ENCODE peak calls at places on chromosomes 5 and 9, in seven cellular contexts. M is IMR-90; U is right cardiac atrium; O is tibial artery; W is A549; V is left ventricle myocardium inferior; S is CD4-positive, CD25-positive, alpha-beta regulatory T cell. Q is an unnamed sample.

GRCh38 chr9:1869843-1870242 is 145.3 kb upstream of the SMARCA2 start:
- DNase-seq in S (peak; percentile 51), U (no peak), O (no peak), W (peak; percentile 29), M (no peak), V (no peak), Q (peak; percentile 8)

GRCh38 chr9:37364751-37365360 is 57.6 kb upstream of the GRHPR start:
- DNase-seq in U (no peak), W (peak; percentile 15), O (no peak), M (no peak), V (no peak), S (peak; percentile 33), Q (no peak)

GRCh38 chr9:127803507-127804352 is 1.0 kb downstream of the FPGS start:
- DNase-seq in U (peak; percentile 53), M (no peak), O (peak; percentile 45), V (no peak), S (no peak), W (peak; percentile 63), Q (peak; percentile 55)

GRCh38 chr9:129929467-129930125 is 94.3 kb downstream of the USP20 start:
- DNase-seq in W (no peak), V (no peak), M (no peak), O (no peak), S (no peak), U (no peak), Q (no peak)

GRCh38 chr5:176734756-176735342 is 75.5 kb upstream of the UNC5A start:
- DNase-seq in O (peak; percentile 8), S (no peak), M (no peak), U (no peak), W (no peak), V (no peak), Q (no peak)

GRCh38 chr9:34578241-34579096 is 11.1 kb downstream of the CNTFR start:
- DNase-seq in U (no peak), O (no peak), M (peak; percentile 63), W (no peak), V (no peak), S (no peak), Q (no peak)

GRCh38 chr5:6260846-6261245 is 117.5 kb downstream of the MED10 start:
- DNase-seq in M (no peak), O (no peak), V (no peak), S (no peak), W (no peak), U (no peak), Q (no peak)

GRCh38 chr5:68252678-68253520 is 37.3 kb downstream of the PIK3R1 start:
- DNase-seq in U (peak; percentile 48), M (peak; percentile 78), V (peak; percentile 33), W (peak; percentile 64), S (peak; percentile 54), O (peak; percentile 73), Q (peak; percentile 59)

GRCh38 chr9:81387360-81387759 is 302.0 kb downstream of the TLE1 start:
- DNase-seq in M (no peak), O (no peak), V (no peak), U (no peak), S (no peak), W (no peak), Q (no peak)

GRCh38 chr5:165086424-165086823 is 1581.0 kb downstream of the MAT2B start:
- DNase-seq in V (no peak), S (no peak), W (no peak), U (no peak), M (no peak), O (no peak), Q (no peak)

GRCh38 chr9:7318920-7319319 is 480.7 kb downstream of the DMAC1 start:
- DNase-seq in M (no peak), U (no peak), W (no peak), S (no peak), O (no peak), V (no peak), Q (no peak)

GRCh38 chr9:7316967-7317366 is 482.6 kb downstream of the DMAC1 start:
- DNase-seq in M (no peak), S (no peak), O (no peak), W (no peak), V (no peak), U (no peak), Q (no peak)

GRCh38 chr9:7315746-7316457 is 483.7 kb downstream of the DMAC1 start:
- DNase-seq in O (no peak), U (no peak), S (no peak), V (no peak), W (no peak), M (peak; percentile 72), Q (no peak)

GRCh38 chr9:7315116-7315515 is 484.5 kb downstream of the DMAC1 start:
- DNase-seq in M (no peak), O (no peak), V (no peak), W (no peak), S (no peak), U (no peak), Q (no peak)

GRCh38 chr9:7316458-7316795 is 483.2 kb downstream of the DMAC1 start:
- DNase-seq in U (no peak), W (no peak), O (no peak), V (no peak), M (no peak), S (no peak), Q (no peak)
- H3K27ac ChIP-seq in U (no peak overlapping the region), W (no peak overlapping the region), O (peak overlapping the region; percentile 80), V (peak overlapping the region; percentile 72), M (peak overlapping the region; percentile 78), S (no peak overlapping the region), Q (no peak overlapping the region)

GRCh38 chr5:150491876-150492275 is 16.1 kb upstream of the NDST1 start:
- DNase-seq in M (no peak), O (no peak), V (no peak), S (no peak), W (no peak), U (no peak), Q (no peak)

GRCh38 chr5:150490754-150491153 is 17.2 kb upstream of the NDST1 start:
- DNase-seq in V (no peak), S (no peak), U (no peak), M (peak; percentile 67), O (no peak), W (no peak), Q (no peak)

GRCh38 chr5:150490296-150490669 is 17.6 kb upstream of the NDST1 start:
- DNase-seq in S (no peak), V (no peak), U (no peak), M (no peak), W (no peak), O (no peak), Q (no peak)

GRCh38 chr5:150489358-150490295 is 18.3 kb upstream of the NDST1 start:
- DNase-seq in S (no peak), U (peak; percentile 31), O (no peak), M (peak; percentile 71), V (no peak), W (no peak), Q (no peak)

GRCh38 chr5:150492621-150493020 is 15.3 kb upstream of the NDST1 start:
- DNase-seq in S (no peak), V (no peak), O (no peak), W (peak; percentile 69), U (no peak), M (peak; percentile 87), Q (no peak)
- H3K4me1 ChIP-seq in S (no peaks in the 10 kb centered on the region), V (peaks cover 79% of the 10 kb centered on the region), O (peaks cover 70% of the 10 kb centered on the region), W (peaks cover 79% of the 10 kb centered on the region), U (peaks cover 54% of the 10 kb centered on the region), M (peaks cover 60% of the 10 kb centered on the region), Q (no peaks in the 10 kb centered on the region)

GRCh38 chr5:128539038-128539429 is 989 bp upstream of the FBN2 start:
- DNase-seq in V (peak; percentile 18), O (no peak), M (no peak), U (no peak), W (peak; percentile 41), S (no peak), Q (no peak)
- H3K4me3 ChIP-seq in V (peak overlapping the region; percentile 76), O (peak overlapping the region; percentile 44), M (peak overlapping the region; percentile 81), U (peak overlapping the region; percentile 39), W (peak overlapping the region; percentile 84), S (no peak overlapping the region), Q (no peak overlapping the region)

GRCh38 chr5:115842952-115843351 is 1.2 kb downstream of the AP3S1 start:
- DNase-seq in M (no peak), O (no peak), V (no peak), W (no peak), U (no peak), S (no peak), Q (no peak)

GRCh38 chr5:115843444-115844130 is 1.9 kb downstream of the AP3S1 start:
- DNase-seq in O (no peak), W (no peak), U (peak; percentile 20), V (no peak), S (no peak), M (no peak), Q (no peak)

GRCh38 chr5:115841382-115842088 is at the start of the genes AP3S1 and ATG12:
- DNase-seq in S (peak; percentile 97), U (peak; percentile 92), M (peak; percentile 91), V (peak; percentile 90), O (peak; percentile 90), W (peak; percentile 95), Q (peak; percentile 84)

GRCh38 chr5:115840825-115841224 is 540 bp downstream of the ATG12 start:
- DNase-seq in M (no peak), V (no peak), S (no peak), U (no peak), W (no peak), O (no peak), Q (no peak)

DNA sequence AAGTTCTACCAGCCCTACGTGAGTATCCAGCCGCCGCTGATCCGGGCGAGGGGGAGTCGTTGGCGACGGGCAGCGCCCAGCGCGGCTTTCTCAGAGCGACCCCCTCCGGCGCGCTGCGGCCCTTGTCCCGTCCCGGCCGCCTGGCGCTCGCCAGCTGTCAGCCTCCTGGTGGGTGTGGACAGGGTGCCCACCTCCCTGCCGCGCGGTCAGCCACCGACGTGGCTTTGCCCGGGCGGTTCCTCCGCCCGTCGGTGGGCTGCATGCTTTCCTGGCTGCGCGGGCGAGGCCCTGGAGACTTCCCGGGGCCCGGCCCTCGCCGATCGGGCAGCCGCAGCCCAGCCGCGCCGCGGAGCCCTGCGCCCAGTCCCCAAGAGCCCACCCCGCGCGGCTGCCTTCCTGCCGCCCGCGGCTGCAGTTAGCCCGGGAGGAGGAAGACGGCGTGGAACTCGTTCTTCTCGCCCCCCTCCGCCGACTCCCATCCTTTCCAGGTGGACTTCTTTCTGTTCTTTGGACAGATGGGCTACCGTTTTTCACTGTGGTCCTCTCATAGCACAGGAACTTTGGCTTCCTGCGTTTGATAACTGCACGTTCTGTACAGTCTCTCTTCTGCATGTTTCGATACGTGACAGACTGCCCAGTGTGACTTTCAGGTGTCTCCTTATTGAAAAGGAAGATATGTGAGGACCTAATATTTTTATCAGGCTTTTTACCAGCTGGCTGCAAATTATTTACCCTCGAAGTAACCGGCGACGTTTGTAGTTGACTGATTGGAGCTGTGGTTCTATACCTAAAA is 550 bp downstream of the AP3S1 start:
- DNase-seq in W (peak; percentile 79), M (no peak), V (no peak), U (peak; percentile 75), O (peak; percentile 35), S (peak; percentile 44), Q (no peak)
- H3K27ac ChIP-seq in W (peak overlapping the region; percentile 95), M (peak overlapping the region; percentile 78), V (peak overlapping the region; percentile 97), U (peak overlapping the region; percentile 61), O (peak overlapping the region; percentile 98), S (peak overlapping the region; percentile 93), Q (peak overlapping the region; percentile 94)

GRCh38 chr5:158874814-158875213 is 224.9 kb downstream of the EBF1 start:
- DNase-seq in O (no peak), M (no peak), V (no peak), W (no peak), U (no peak), S (no peak), Q (no peak)
- H3K4me1 ChIP-seq in O (peaks cover 46% of the 10 kb centered on the region), M (no peaks in the 10 kb centered on the region), V (peaks cover 58% of the 10 kb centered on the region), W (peaks cover 16% of the 10 kb centered on the region), U (peaks cover 2% of the 10 kb centered on the region), S (peaks cover 5% of the 10 kb centered on the region), Q (no peaks in the 10 kb centered on the region)